ENCODE peak calls at places on chromosomes 16 and 17, in six cellular contexts. K is CD8-positive, alpha-beta T cell; O is colonic mucosa; V is H1; L is tibial artery; U is left ventricle myocardium inferior. D is an unnamed sample.
A peak's percentile ranks its signal among the peaks of the same experiment; 100 is the strongest.

GRCh38 chr17:1399366-1399678 is 700 bp downstream of the YWHAE start:
- DNase-seq in V (no peak), U (peak; percentile 60), O (no peak), K (peak; percentile 33), L (no peak), D (peak; percentile 82)

GRCh38 chr16:72876221-72876620 is 171.7 kb downstream of the ZFHX3 start:
- DNase-seq in V (no peak), U (peak; percentile 75), O (peak; percentile 32), L (peak; percentile 87), K (no peak), D (peak; percentile 72)

GRCh38 chr16:27374794-27375499 is 27.0 kb upstream of the IL21R start:
- DNase-seq in L (peak; percentile 75), K (no peak), O (peak; percentile 60), U (peak; percentile 41), V (peak; percentile 93), D (peak; percentile 79)

GRCh38 chr17:80696456-80696855 is 151.8 kb downstream of the RPTOR start:
- DNase-seq in U (no peak), V (no peak), L (no peak), K (no peak), O (no peak), D (no peak)

GRCh38 chr17:63772801-63773271 is 561 bp downstream of the CCDC47 start:
- DNase-seq in L (no peak), V (no peak), K (no peak), O (peak; percentile 23), U (no peak), D (no peak)

GRCh38 chr16:9258423-9259051 is 167.1 kb downstream of the HAPSTR1 start:
- DNase-seq in O (peak; percentile 46), L (no peak), V (peak; percentile 83), K (no peak), U (no peak), D (no peak)

GRCh38 chr17:74307984-74308773 is 17.8 kb upstream of the KIF19 start:
- DNase-seq in V (no peak), L (no peak), U (peak; percentile 68), K (no peak), O (no peak), D (no peak)

GRCh38 chr17:43467981-43468541 is 15.7 kb upstream of the DHX8 start:
- DNase-seq in U (no peak), L (no peak), O (no peak), V (no peak), K (no peak), D (no peak)

GRCh38 chr16:55323637-55324490 is at the start of gene IRX6:
- DNase-seq in K (no peak), O (no peak), U (peak; percentile 51), V (peak; percentile 93), L (peak; percentile 60), D (peak; percentile 91)

GRCh38 chr16:48318630-48319029 is 66.6 kb downstream of the SIAH1 start:
- DNase-seq in K (peak; percentile 16), U (no peak), O (no peak), V (no peak), L (no peak), D (no peak)

GRCh38 chr16:27273670-27274522 is 5.3 kb upstream of the NSMCE1 start:
- DNase-seq in K (no peak), O (peak; percentile 29), U (no peak), L (no peak), V (peak; percentile 30), D (no peak)

GRCh38 chr17:56834380-56835258 is 668 bp downstream of the DGKE start:
- DNase-seq in L (peak; percentile 72), K (peak; percentile 58), U (peak; percentile 36), V (peak; percentile 82), O (peak; percentile 72), D (peak; percentile 79)

GRCh38 chr17:76395980-76396379 is 11.6 kb downstream of the SPHK1 start:
- DNase-seq in O (no peak), K (no peak), V (no peak), L (no peak), U (no peak), D (no peak)

GRCh38 chr16:78665373-78665772 is 565.9 kb downstream of the WWOX start:
- DNase-seq in O (no peak), L (no peak), K (no peak), V (no peak), U (no peak), D (no peak)

GRCh38 chr17:40515491-40516041 is 14.1 kb upstream of the TNS4 start:
- DNase-seq in L (peak; percentile 32), V (no peak), K (no peak), O (no peak), U (no peak), D (peak; percentile 48)

GRCh38 chr16:19578378-19578851 is 22.9 kb downstream of the VPS35L start:
- DNase-seq in L (no peak), U (no peak), O (no peak), K (no peak), V (no peak), D (no peak)

GRCh38 chr16:74449470-74449869 is 28.2 kb upstream of the CLEC18B start:
- DNase-seq in V (no peak), U (no peak), O (no peak), L (no peak), K (no peak), D (no peak)

GRCh38 chr16:86033016-86033474 is 134.1 kb downstream of the IRF8 start:
- DNase-seq in V (no peak), L (peak; percentile 57), U (no peak), O (no peak), K (no peak), D (peak; percentile 62)

GRCh38 chr16:86016201-86016965 is 117.4 kb downstream of the IRF8 start:
- DNase-seq in U (no peak), O (peak; percentile 48), L (peak; percentile 38), K (peak; percentile 16), V (peak; percentile 55), D (peak; percentile 47)

GRCh38 chr17:73829676-73830280 is 185.5 kb upstream of the SDK2 start:
- DNase-seq in V (no peak), K (no peak), O (no peak), L (peak; percentile 53), U (no peak), D (peak; percentile 21)

GRCh38 chr17:82962163-82962720 is 117.2 kb upstream of the METRNL start:
- DNase-seq in O (no peak), U (no peak), V (no peak), L (no peak), K (no peak), D (no peak)

GRCh38 chr17:40864661-40865380 is 2.2 kb downstream of the KRT12 start:
- DNase-seq in V (no peak), L (no peak), K (no peak), O (no peak), U (no peak), D (no peak)

GRCh38 chr16:86300746-86301480 is 209.4 kb upstream of the FOXF1 start:
- DNase-seq in V (no peak), U (no peak), K (no peak), O (no peak), L (no peak), D (no peak)

GRCh38 chr16:65895486-65895885 is 471.0 kb upstream of the CDH5 start:
- DNase-seq in V (no peak), O (no peak), K (no peak), L (no peak), U (no peak), D (no peak)

GRCh38 chr16:68197250-68197649 is 38.7 kb downstream of the ESRP2 start:
- DNase-seq in V (no peak), L (no peak), U (no peak), O (no peak), K (no peak), D (no peak)

GRCh38 chr16:87626905-87627304 is 24.6 kb downstream of the JPH3 start:
- DNase-seq in V (no peak), O (no peak), K (no peak), U (no peak), L (no peak), D (no peak)

GRCh38 chr16:29023279-29024278 is 38.7 kb downstream of the LAT start:
- DNase-seq in V (no peak), K (no peak), U (no peak), O (no peak), L (no peak), D (peak; percentile 44)

GRCh38 chr17:36591434-36592315 is at the start of gene DHRS11:
- DNase-seq in K (peak; percentile 69), V (peak; percentile 91), L (peak; percentile 90), U (peak; percentile 89), O (peak; percentile 91), D (peak; percentile 92)
- TF ChIP-seq CTCF in K (no peak), V (no peak), L (no peak), U (no peak), O (no peak), D (peak; percentile 7)

GRCh38 chr16:80045944-80046660 is 445.6 kb upstream of the MAF start:
- DNase-seq in K (no peak), O (no peak), V (no peak), U (no peak), L (no peak), D (no peak)
- H3K27me3 ChIP-seq in K (no peaks in the 10 kb centered on the region), O (no peaks in the 10 kb centered on the region), V (no peaks in the 10 kb centered on the region), U (peaks cover 30% of the 10 kb centered on the region), L (no peaks in the 10 kb centered on the region), D (peaks cover 4% of the 10 kb centered on the region)

DNA sequence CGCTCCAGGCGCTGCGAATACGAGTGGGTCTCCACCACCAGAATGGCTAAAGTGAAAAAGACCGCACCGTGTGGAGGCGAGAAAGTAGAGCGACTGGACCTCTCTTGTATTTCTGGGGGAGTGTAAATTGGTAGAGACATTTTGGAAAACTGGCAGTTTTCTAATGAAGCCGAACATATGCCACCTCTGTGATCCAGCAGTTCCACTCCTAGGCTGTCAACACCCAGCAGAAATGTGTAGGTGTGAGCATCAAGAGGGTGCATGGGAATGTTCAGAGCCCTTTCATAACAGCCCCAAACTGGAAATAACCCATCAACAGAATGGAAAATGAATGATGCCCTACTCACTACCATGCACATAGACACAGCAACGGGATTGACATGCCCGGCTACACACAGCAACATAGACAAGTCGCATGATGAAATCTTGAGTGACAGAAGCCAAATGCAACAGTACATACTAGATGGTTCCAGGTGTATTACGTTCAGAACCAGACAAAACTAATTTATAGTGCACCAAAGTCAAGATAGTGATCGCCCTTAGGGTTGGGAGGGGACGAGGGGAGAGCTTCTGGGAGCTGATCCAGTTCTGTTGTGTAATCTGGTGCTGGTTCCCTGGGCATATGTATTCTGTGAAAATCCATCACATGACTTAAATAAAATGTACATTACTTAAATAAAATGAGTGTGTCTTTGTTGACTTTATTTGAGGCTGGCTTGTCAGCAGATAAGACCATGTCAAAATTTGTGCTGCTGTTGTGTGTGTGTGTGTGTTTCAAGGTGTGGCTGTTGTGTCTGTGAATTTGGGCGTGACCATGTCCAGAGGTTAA is 877 bp upstream of the BCL7C start:
- DNase-seq in U (no peak), L (no peak), O (no peak), V (no peak), K (no peak), D (no peak)
- TF ChIP-seq CTCF in U (no peak), L (no peak), O (no peak), V (no peak), K (no peak), D (no peak)

GRCh38 chr17:45791041-45791582 is 7.0 kb downstream of the CRHR1 start:
- DNase-seq in U (no peak), V (no peak), K (no peak), L (no peak), O (no peak), D (no peak)

GRCh38 chr17:45792995-45793755 is 9.1 kb downstream of the CRHR1 start:
- DNase-seq in V (no peak), L (no peak), O (no peak), K (no peak), U (no peak), D (no peak)

GRCh38 chr17:45791935-45792334 is 7.8 kb downstream of the CRHR1 start:
- DNase-seq in U (no peak), K (no peak), O (peak; percentile 26), V (no peak), L (no peak), D (no peak)

GRCh38 chr17:45793999-45794540 is 9.9 kb downstream of the CRHR1 start:
- DNase-seq in U (no peak), L (no peak), O (no peak), V (no peak), K (no peak), D (no peak)

GRCh38 chr17:45792437-45792836 is 8.3 kb downstream of the CRHR1 start:
- DNase-seq in L (no peak), U (no peak), V (no peak), K (no peak), O (no peak), D (no peak)
- H3K27me3 ChIP-seq in L (peaks cover 93% of the 10 kb centered on the region), U (peaks cover 100% of the 10 kb centered on the region), V (peaks cover 23% of the 10 kb centered on the region), K (peaks cover 15% of the 10 kb centered on the region), O (peaks cover 8% of the 10 kb centered on the region), D (peaks cover 74% of the 10 kb centered on the region)

D was measured in upper lobe of right lung.